ENCODE peak calls at places on chromosomes 5 and 9, in six cellular contexts. N is pancreas; A is IMR-90; T is EL; F is activated effector memory CD4-positive, alpha-beta T cell treated with anti-CD3 and anti-CD28 coated beads, Interleukin-2, amount 50 U/mL, for 16 hours; W is fibroblast of lung. Z is an unnamed sample.

GRCh38 chr9:31608413-31608812 is 776.0 kb upstream of the ACO1 start:
- DNase-seq in F (no peak), N (no peak), A (no peak), W (peak), T (no peak), Z (no peak)

GRCh38 chr5:160064441-160064840 is 54.8 kb downstream of the PWWP2A start:
- DNase-seq in F (no peak), N (peak), T (no peak), W (no peak), A (no peak), Z (no peak)

GRCh38 chr9:3760031-3760430 is 234.2 kb upstream of the RFX3 start:
- DNase-seq in W (peak), F (no peak), A (peak), T (no peak), N (no peak), Z (no peak)

GRCh38 chr9:112555844-112556482 is 69.3 kb downstream of the KIAA1958 start:
- DNase-seq in A (no peak), F (no peak), W (no peak), T (no peak), N (no peak), Z (no peak)

GRCh38 chr9:109342878-109343277 is 22.0 kb upstream of the EPB41L4B start:
- DNase-seq in A (no peak), W (no peak), F (no peak), T (no peak), N (no peak), Z (no peak)

GRCh38 chr9:16449331-16449730 is 421.1 kb downstream of the BNC2 start:
- DNase-seq in A (no peak), N (no peak), F (no peak), W (no peak), T (no peak), Z (no peak)

GRCh38 chr9:136488247-136489214 is 5.7 kb upstream of the SEC16A start:
- DNase-seq in N (peak), W (no peak), A (peak), F (peak), T (peak), Z (no peak)

GRCh38 chr5:150626853-150627276 is 13.6 kb upstream of the SYNPO start:
- DNase-seq in F (no peak), T (no peak), N (peak), W (peak), A (no peak), Z (no peak)

GRCh38 chr5:16593630-16594029 is 23.2 kb downstream of the RETREG1 start:
- DNase-seq in F (no peak), A (no peak), N (no peak), T (no peak), W (peak), Z (no peak)

GRCh38 chr5:60883229-60883628 is 39.2 kb upstream of the ELOVL7 start:
- DNase-seq in T (peak), F (no peak), A (no peak), N (no peak), W (no peak), Z (no peak)

GRCh38 chr9:5671711-5672353 is 42.9 kb downstream of the RIC1 start:
- DNase-seq in W (no peak), T (no peak), A (no peak), F (peak), N (no peak), Z (no peak)

GRCh38 chr9:125151730-125152129 is 8.4 kb upstream of the SCAI start:
- DNase-seq in F (no peak), A (no peak), W (no peak), N (no peak), T (no peak), Z (no peak)

GRCh38 chr5:160363661-160364060 is 6.8 kb downstream of the C1QTNF2 start:
- DNase-seq in F (no peak), W (no peak), T (no peak), N (no peak), A (no peak), Z (peak)